ENCODE peak calls at places on chromosomes 16 and 17, in nine cellular contexts. One of them, this sample, is unnamed.

GRCh38 chr17:795721-796120 is 13.6 kb downstream of the MRM3 start:
- DNase-seq in neural progenitor cell: no peak
- DNase-seq in OCI-LY7: no peak
- DNase-seq in PC-3: no peak
- DNase-seq in GM23338: no peak
- DNase-seq in GM23248: no peak
- DNase-seq in SK-N-SH: no peak
- DNase-seq in hepatocyte: no peak
- DNase-seq in HCT116: no peak
- DNase-seq in this sample: no peak

GRCh38 chr17:4499431-4500187 is 928 bp downstream of the SPNS2 start:
- DNase-seq in neural progenitor cell: peak; percentile 72
- DNase-seq in OCI-LY7: no peak
- DNase-seq in PC-3: no peak
- DNase-seq in GM23338: peak; percentile 66
- DNase-seq in GM23248: no peak
- DNase-seq in SK-N-SH: peak; percentile 75
- DNase-seq in hepatocyte: no peak
- DNase-seq in HCT116: no peak
- DNase-seq in this sample: no peak

GRCh38 chr17:73592531-73592961 is 51.7 kb downstream of the SDK2 start:
- DNase-seq in neural progenitor cell: no peak
- DNase-seq in OCI-LY7: no peak
- DNase-seq in PC-3: no peak
- DNase-seq in GM23338: no peak
- DNase-seq in GM23248: no peak
- DNase-seq in SK-N-SH: no peak
- DNase-seq in hepatocyte: no peak
- DNase-seq in HCT116: no peak
- DNase-seq in this sample: no peak

GRCh38 chr17:5237541-5238016 is 2.9 kb upstream of the SCIMP start:
- DNase-seq in neural progenitor cell: peak; percentile 77
- DNase-seq in OCI-LY7: peak; percentile 96
- DNase-seq in PC-3: peak; percentile 60
- DNase-seq in GM23338: peak; percentile 93
- DNase-seq in GM23248: peak; percentile 65
- DNase-seq in SK-N-SH: peak; percentile 72
- DNase-seq in hepatocyte: peak; percentile 75
- DNase-seq in HCT116: peak; percentile 65
- DNase-seq in this sample: peak; percentile 73

GRCh38 chr16:61435356-61435755 is 600.9 kb downstream of the CDH8 start:
- DNase-seq in neural progenitor cell: no peak
- DNase-seq in OCI-LY7: no peak
- DNase-seq in PC-3: peak; percentile 3
- DNase-seq in GM23338: no peak
- DNase-seq in GM23248: no peak
- DNase-seq in SK-N-SH: no peak
- DNase-seq in hepatocyte: no peak
- DNase-seq in HCT116: no peak
- DNase-seq in this sample: no peak

GRCh38 chr17:10624966-10625365 is 32.1 kb downstream of the MYH3 start:
- DNase-seq in neural progenitor cell: no peak
- DNase-seq in OCI-LY7: no peak
- DNase-seq in PC-3: no peak
- DNase-seq in GM23338: no peak
- DNase-seq in GM23248: no peak
- DNase-seq in SK-N-SH: no peak
- DNase-seq in hepatocyte: no peak
- DNase-seq in HCT116: no peak
- DNase-seq in this sample: no peak

GRCh38 chr16:27191352-27191924 is 11.9 kb upstream of the KDM8 start:
- DNase-seq in neural progenitor cell: no peak
- DNase-seq in OCI-LY7: no peak
- DNase-seq in PC-3: no peak
- DNase-seq in GM23338: peak; percentile 30
- DNase-seq in GM23248: no peak
- DNase-seq in SK-N-SH: no peak
- DNase-seq in hepatocyte: no peak
- DNase-seq in HCT116: no peak
- DNase-seq in this sample: no peak

GRCh38 chr16:53844796-53845195 is 140.8 kb downstream of the FTO start:
- DNase-seq in neural progenitor cell: no peak
- DNase-seq in OCI-LY7: no peak
- DNase-seq in PC-3: no peak
- DNase-seq in GM23338: no peak
- DNase-seq in GM23248: no peak
- DNase-seq in SK-N-SH: no peak
- DNase-seq in hepatocyte: no peak
- DNase-seq in HCT116: no peak
- DNase-seq in this sample: no peak

GRCh38 chr16:78596996-78597422 is 497.6 kb downstream of the WWOX start:
- DNase-seq in neural progenitor cell: no peak
- DNase-seq in OCI-LY7: no peak
- DNase-seq in PC-3: no peak
- DNase-seq in GM23338: no peak
- DNase-seq in GM23248: no peak
- DNase-seq in SK-N-SH: no peak
- DNase-seq in hepatocyte: peak; percentile 58
- DNase-seq in HCT116: no peak
- DNase-seq in this sample: no peak

GRCh38 chr17:57811633-57812280 is 38.1 kb downstream of the MRPS23 start:
- DNase-seq in neural progenitor cell: no peak
- DNase-seq in OCI-LY7: no peak
- DNase-seq in PC-3: peak; percentile 10
- DNase-seq in GM23338: peak; percentile 25
- DNase-seq in GM23248: no peak
- DNase-seq in SK-N-SH: peak; percentile 54
- DNase-seq in hepatocyte: no peak
- DNase-seq in HCT116: peak; percentile 8
- DNase-seq in this sample: no peak

GRCh38 chr16:1538804-1539520 is 5.5 kb downstream of the TMEM204 start:
- DNase-seq in neural progenitor cell: peak; percentile 16
- DNase-seq in OCI-LY7: peak; percentile 35
- DNase-seq in PC-3: no peak
- DNase-seq in GM23338: peak; percentile 65
- DNase-seq in GM23248: no peak
- DNase-seq in SK-N-SH: peak; percentile 77
- DNase-seq in hepatocyte: no peak
- DNase-seq in HCT116: no peak
- DNase-seq in this sample: no peak

GRCh38 chr16:35188288-35189155 is 1729.1 kb downstream of the TP53TG3F start:
- DNase-seq in neural progenitor cell: no peak
- DNase-seq in OCI-LY7: peak; percentile 1
- DNase-seq in PC-3: no peak
- DNase-seq in GM23338: peak; percentile 8
- DNase-seq in GM23248: no peak
- DNase-seq in SK-N-SH: peak; percentile 63
- DNase-seq in hepatocyte: no peak
- DNase-seq in HCT116: no peak
- DNase-seq in this sample: no peak

GRCh38 chr17:19768046-19768782 is 20.1 kb upstream of the ALDH3A1 start:
- DNase-seq in neural progenitor cell: no peak
- DNase-seq in OCI-LY7: peak; percentile 77
- DNase-seq in PC-3: no peak
- DNase-seq in GM23338: no peak
- DNase-seq in GM23248: no peak
- DNase-seq in SK-N-SH: no peak
- DNase-seq in hepatocyte: no peak
- DNase-seq in HCT116: no peak
- DNase-seq in this sample: no peak

GRCh38 chr17:75087558-75088453 is at the start of gene SLC16A5:
- DNase-seq in neural progenitor cell: peak; percentile 92
- DNase-seq in OCI-LY7: no peak
- DNase-seq in PC-3: no peak
- DNase-seq in GM23338: peak; percentile 98
- DNase-seq in GM23248: peak; percentile 74
- DNase-seq in SK-N-SH: no peak
- DNase-seq in hepatocyte: peak; percentile 94
- DNase-seq in HCT116: peak; percentile 84
- DNase-seq in this sample: no peak

DNA sequence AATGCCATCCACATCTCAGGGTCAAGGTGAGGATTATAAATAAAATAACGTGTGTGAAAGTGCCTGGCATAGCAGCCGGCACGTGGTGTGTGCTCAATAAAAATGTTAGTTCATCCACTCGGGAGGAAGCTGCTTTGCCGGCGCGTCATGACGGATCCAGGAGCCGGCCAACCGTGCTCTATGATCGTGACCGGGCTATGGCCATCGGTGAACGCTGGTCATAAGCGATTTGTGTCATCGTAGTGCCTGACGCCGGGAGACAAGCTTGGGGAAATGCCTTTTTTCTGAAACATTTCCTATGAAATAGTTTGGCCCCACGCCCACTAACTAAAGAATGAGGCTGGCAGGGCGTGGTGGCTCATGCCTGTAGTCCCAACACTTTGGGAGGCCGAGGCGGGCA is 74.0 kb downstream of the CMC2 start:
- DNase-seq in neural progenitor cell: no peak
- DNase-seq in OCI-LY7: no peak
- DNase-seq in PC-3: peak; percentile 82
- DNase-seq in GM23338: peak; percentile 40
- DNase-seq in GM23248: peak; percentile 84
- DNase-seq in SK-N-SH: peak; percentile 37
- DNase-seq in hepatocyte: no peak
- DNase-seq in HCT116: no peak
- DNase-seq in this sample: no peak
- H3K4me3 ChIP-seq in neural progenitor cell: peak overlapping the region; percentile 39
- H3K4me3 ChIP-seq in OCI-LY7: no peak overlapping the region
- H3K4me3 ChIP-seq in PC-3: peak overlapping the region; percentile 62
- H3K4me3 ChIP-seq in GM23338: peak overlapping the region; percentile 61
- H3K4me3 ChIP-seq in GM23248: peak overlapping the region; percentile 73
- H3K4me3 ChIP-seq in SK-N-SH: peak overlapping the region; percentile 42
- H3K4me3 ChIP-seq in hepatocyte: peak overlapping the region; percentile 32
- H3K4me3 ChIP-seq in HCT116: no peak overlapping the region
- H3K4me3 ChIP-seq in this sample: no peak overlapping the region

GRCh38 chr16:22375117-22375962 is 921 bp upstream of the CDR2 start:
- DNase-seq in neural progenitor cell: peak; percentile 34
- DNase-seq in OCI-LY7: peak; percentile 23
- DNase-seq in PC-3: no peak
- DNase-seq in GM23338: peak; percentile 32
- DNase-seq in GM23248: peak; percentile 15
- DNase-seq in SK-N-SH: peak; percentile 25
- DNase-seq in hepatocyte: peak; percentile 27
- DNase-seq in HCT116: no peak
- DNase-seq in this sample: no peak
- TF ChIP-seq EZH2phosphoT487 in neural progenitor cell: no peak
- TF ChIP-seq EZH2phosphoT487 in OCI-LY7: no peak
- TF ChIP-seq EZH2phosphoT487 in PC-3: no peak
- TF ChIP-seq EZH2phosphoT487 in GM23338: no peak
- TF ChIP-seq EZH2phosphoT487 in GM23248: no peak
- TF ChIP-seq EZH2phosphoT487 in SK-N-SH: no peak
- TF ChIP-seq EZH2phosphoT487 in hepatocyte: no peak
- TF ChIP-seq EZH2phosphoT487 in HCT116: no peak
- TF ChIP-seq EZH2phosphoT487 in this sample: no peak

GRCh38 chr17:76120658-76121008 is 17.0 kb upstream of the EXOC7 start:
- DNase-seq in neural progenitor cell: no peak
- DNase-seq in OCI-LY7: no peak
- DNase-seq in PC-3: no peak
- DNase-seq in GM23338: no peak
- DNase-seq in GM23248: no peak
- DNase-seq in SK-N-SH: no peak
- DNase-seq in hepatocyte: no peak
- DNase-seq in HCT116: no peak
- DNase-seq in this sample: no peak

GRCh38 chr17:76123127-76123499 is 17.9 kb downstream of the FOXJ1 start:
- DNase-seq in neural progenitor cell: no peak
- DNase-seq in OCI-LY7: no peak
- DNase-seq in PC-3: no peak
- DNase-seq in GM23338: no peak
- DNase-seq in GM23248: no peak
- DNase-seq in SK-N-SH: no peak
- DNase-seq in hepatocyte: no peak
- DNase-seq in HCT116: no peak
- DNase-seq in this sample: no peak

GRCh38 chr17:76122411-76123126 is 18.5 kb downstream of the FOXJ1 start:
- DNase-seq in neural progenitor cell: no peak
- DNase-seq in OCI-LY7: no peak
- DNase-seq in PC-3: no peak
- DNase-seq in GM23338: no peak
- DNase-seq in GM23248: no peak
- DNase-seq in SK-N-SH: peak; percentile 48
- DNase-seq in hepatocyte: no peak
- DNase-seq in HCT116: no peak
- DNase-seq in this sample: no peak

GRCh38 chr17:76123749-76124581 is 17.1 kb downstream of the FOXJ1 start:
- DNase-seq in neural progenitor cell: no peak
- DNase-seq in OCI-LY7: peak; percentile 40
- DNase-seq in PC-3: no peak
- DNase-seq in GM23338: no peak
- DNase-seq in GM23248: no peak
- DNase-seq in SK-N-SH: peak; percentile 24
- DNase-seq in hepatocyte: no peak
- DNase-seq in HCT116: no peak
- DNase-seq in this sample: no peak

GRCh38 chr17:76121932-76122383 is 18.4 kb upstream of the EXOC7 start:
- DNase-seq in neural progenitor cell: no peak
- DNase-seq in OCI-LY7: no peak
- DNase-seq in PC-3: no peak
- DNase-seq in GM23338: peak; percentile 72
- DNase-seq in GM23248: peak; percentile 36
- DNase-seq in SK-N-SH: no peak
- DNase-seq in hepatocyte: no peak
- DNase-seq in HCT116: no peak
- DNase-seq in this sample: no peak
- H3K4me3 ChIP-seq in neural progenitor cell: no peak overlapping the region
- H3K4me3 ChIP-seq in OCI-LY7: peak overlapping the region; percentile 17
- H3K4me3 ChIP-seq in PC-3: no peak overlapping the region
- H3K4me3 ChIP-seq in GM23338: peak overlapping the region; percentile 53
- H3K4me3 ChIP-seq in GM23248: peak overlapping the region; percentile 47
- H3K4me3 ChIP-seq in SK-N-SH: no peak overlapping the region
- H3K4me3 ChIP-seq in hepatocyte: no peak overlapping the region
- H3K4me3 ChIP-seq in HCT116: no peak overlapping the region
- H3K4me3 ChIP-seq in this sample: peak overlapping the region; percentile 54

GRCh38 chr17:64992325-64992802 is 64.2 kb downstream of the GNA13 start:
- DNase-seq in neural progenitor cell: no peak
- DNase-seq in OCI-LY7: no peak
- DNase-seq in PC-3: peak; percentile 100
- DNase-seq in GM23338: no peak
- DNase-seq in GM23248: peak; percentile 80
- DNase-seq in SK-N-SH: no peak
- DNase-seq in hepatocyte: no peak
- DNase-seq in HCT116: peak; percentile 97
- DNase-seq in this sample: no peak
- TF ChIP-seq EZH2phosphoT487 in neural progenitor cell: no peak
- TF ChIP-seq EZH2phosphoT487 in OCI-LY7: no peak
- TF ChIP-seq EZH2phosphoT487 in PC-3: no peak
- TF ChIP-seq EZH2phosphoT487 in GM23338: no peak
- TF ChIP-seq EZH2phosphoT487 in GM23248: no peak
- TF ChIP-seq EZH2phosphoT487 in SK-N-SH: no peak
- TF ChIP-seq EZH2phosphoT487 in hepatocyte: no peak
- TF ChIP-seq EZH2phosphoT487 in HCT116: no peak
- TF ChIP-seq EZH2phosphoT487 in this sample: no peak

This sample was measured in MM.1S.